ENCODE peak calls at places on chromosomes 2 and 18, in eight cellular contexts. K is NCI-H1092, B is endothelial cell, C is GM23248, D is A673, H is germinal center, M is HS-5, E is mucosa of descending colon. F is an unnamed sample.

GRCh38 chr2:14720319-14720718 is 87.8 kb downstream of the LRATD1 start:
- DNase-seq in K (no peak), B (no peak), C (peak; percentile 29), D (no peak), H (no peak), M (peak; percentile 9), E (no peak), F (no peak)

GRCh38 chr2:647691-648231 is 29.4 kb downstream of the TMEM18 start:
- DNase-seq in K (no peak), B (peak; percentile 2), C (no peak), D (no peak), H (no peak), M (no peak), E (no peak), F (no peak)

GRCh38 chr18:79156330-79156729 is 87.1 kb downstream of the ATP9B start:
- DNase-seq in K (no peak), B (no peak), C (no peak), D (no peak), H (no peak), M (no peak), E (no peak), F (no peak)

GRCh38 chr2:46632349-46632748 is 153.0 kb downstream of the TMEM247 start:
- DNase-seq in K (no peak), B (no peak), C (peak; percentile 78), D (peak; percentile 61), H (peak; percentile 16), M (no peak), E (no peak), F (peak; percentile 37)

GRCh38 chr18:6979954-6980353 is 137.6 kb downstream of the LAMA1 start:
- DNase-seq in K (no peak), B (no peak), C (no peak), D (no peak), H (no peak), M (no peak), E (no peak), F (no peak)

GRCh38 chr18:10142496-10143160 is 228.8 kb downstream of the VAPA start:
- DNase-seq in K (no peak), B (no peak), C (peak; percentile 81), D (no peak), H (no peak), M (no peak), E (no peak), F (no peak)

GRCh38 chr18:71902482-71902881 is 641.7 kb downstream of the CBLN2 start:
- DNase-seq in K (peak; percentile 24), B (no peak), C (no peak), D (no peak), H (no peak), M (no peak), E (no peak), F (no peak)

GRCh38 chr2:107218208-107218607 is 332.2 kb upstream of the ST6GAL2 start:
- DNase-seq in K (no peak), B (no peak), C (no peak), D (no peak), H (no peak), M (no peak), E (no peak), F (no peak)

GRCh38 chr2:109459485-109459884 is 154.3 kb downstream of the SEPTIN10 start:
- DNase-seq in K (no peak), B (no peak), C (no peak), D (no peak), H (no peak), M (no peak), E (no peak), F (no peak)

GRCh38 chr2:240925191-240925575 is 19.0 kb downstream of the CROCC2 start:
- DNase-seq in K (no peak), B (peak; percentile 4), C (no peak), D (no peak), H (no peak), M (no peak), E (peak; percentile 14), F (no peak)

GRCh38 chr2:147182260-147182659 is 662.6 kb upstream of the ACVR2A start:
- DNase-seq in K (no peak), B (no peak), C (no peak), D (no peak), H (no peak), M (no peak), E (no peak), F (no peak)

GRCh38 chr2:154697422-154698237 is 865 bp upstream of the KCNJ3 start:
- DNase-seq in K (no peak), B (peak; percentile 36), C (no peak), D (peak; percentile 10), H (no peak), M (no peak), E (peak; percentile 47), F (peak; percentile 66)

GRCh38 chr2:196066794-196067382 is 1.7 kb downstream of the DNAH7 start:
- DNase-seq in K (no peak), B (no peak), C (peak; percentile 65), D (peak; percentile 67), H (peak; percentile 48), M (no peak), E (no peak), F (peak; percentile 33)

GRCh38 chr2:197975956-197976519 is 171.6 kb downstream of the PLCL1 start:
- DNase-seq in K (no peak), B (no peak), C (no peak), D (no peak), H (no peak), M (no peak), E (no peak), F (no peak)

GRCh38 chr2:33135645-33136044 is 188.9 kb downstream of the LTBP1 start:
- DNase-seq in K (no peak), B (no peak), C (peak; percentile 70), D (no peak), H (no peak), M (no peak), E (no peak), F (no peak)

GRCh38 chr2:140186201-140186775 is 1406.1 kb upstream of the NXPH2 start:
- DNase-seq in K (no peak), B (no peak), C (no peak), D (no peak), H (no peak), M (no peak), E (no peak), F (no peak)

GRCh38 chr2:224793961-224794360 is 77.8 kb upstream of the CCDC195 start:
- DNase-seq in K (no peak), B (no peak), C (peak; percentile 82), D (no peak), H (no peak), M (no peak), E (no peak), F (no peak)

GRCh38 chr18:10453885-10454772 is at the start of gene APCDD1:
- DNase-seq in K (peak; percentile 4), B (peak; percentile 56), C (peak; percentile 55), D (peak; percentile 93), H (peak; percentile 49), M (no peak), E (peak; percentile 62), F (peak; percentile 75)

GRCh38 chr2:220465700-220466099 is 838.3 kb downstream of the SLC4A3 start:
- DNase-seq in K (no peak), B (no peak), C (no peak), D (no peak), H (no peak), M (no peak), E (no peak), F (no peak)

GRCh38 chr2:176488446-176488845 is 219.2 kb downstream of the MTX2 start:
- DNase-seq in K (no peak), B (no peak), C (peak; percentile 56), D (no peak), H (no peak), M (no peak), E (no peak), F (no peak)

GRCh38 chr2:161988589-161988988 is 85.4 kb downstream of the DPP4 start:
- DNase-seq in K (no peak), B (peak; percentile 10), C (peak; percentile 20), D (no peak), H (no peak), M (no peak), E (no peak), F (no peak)

GRCh38 chr2:88321614-88322248 is 130.8 kb downstream of the FOXI3 start:
- DNase-seq in K (no peak), B (no peak), C (no peak), D (no peak), H (no peak), M (no peak), E (no peak), F (no peak)

F was measured in D341Med.